ENCODE peak calls at places on chromosomes 5 and 9, in seven cellular contexts. T is activated CD4-positive, alpha-beta T cell treated with anti-CD3 and anti-CD28 coated beads, Interleukin-2, amount 50 U/mL, for 48 hours; Y is cardiac fibroblast; Q is ELR; A is ecto neural progenitor cell; N is IMR-90; D is GM12892. O is an unnamed sample.

GRCh38 chr5:41794478-41794877 is 75.7 kb downstream of the OXCT1 start:
- DNase-seq in T (no peak), Y (peak), Q (peak), A (no peak), N (peak), D (no peak), O (peak)

GRCh38 chr5:124461857-124462423 is 284.5 kb downstream of the ZNF608 start:
- DNase-seq in T (no peak), Y (no peak), Q (no peak), A (no peak), N (no peak), D (no peak), O (no peak)

GRCh38 chr9:130459151-130459550 is 14.4 kb downstream of the ASS1 start:
- DNase-seq in T (no peak), Y (peak), Q (no peak), A (no peak), N (peak), D (no peak), O (no peak)

GRCh38 chr5:160548949-160549665 is 127.5 kb downstream of the PTTG1 start:
- DNase-seq in T (no peak), Y (peak), Q (peak), A (no peak), N (no peak), D (no peak), O (no peak)

GRCh38 chr5:178625679-178626483 is 969 bp downstream of the CLK4 start:
- DNase-seq in T (no peak), Y (peak), Q (no peak), A (no peak), N (no peak), D (no peak), O (no peak)

GRCh38 chr5:147081256-147081872 is 153.5 kb upstream of the STK32A start:
- DNase-seq in T (no peak), Y (no peak), Q (no peak), A (no peak), N (no peak), D (no peak), O (no peak)

GRCh38 chr5:172683696-172684464 is 42.8 kb downstream of the NEURL1B start:
- DNase-seq in T (peak), Y (no peak), Q (no peak), A (peak), N (no peak), D (no peak), O (no peak)

GRCh38 chr5:57684299-57684702 is 201.7 kb upstream of the ACTBL2 start:
- DNase-seq in T (no peak), Y (peak), Q (no peak), A (no peak), N (no peak), D (no peak), O (no peak)

GRCh38 chr5:57772512-57772911 is 289.9 kb upstream of the ACTBL2 start:
- DNase-seq in T (no peak), Y (no peak), Q (no peak), A (no peak), N (no peak), D (no peak), O (no peak)

GRCh38 chr9:109725460-109725859 is 54.5 kb upstream of the PALM2AKAP2 start:
- DNase-seq in T (no peak), Y (no peak), Q (no peak), A (no peak), N (no peak), D (no peak), O (no peak)

GRCh38 chr9:133405508-133406009 is 12.3 kb downstream of the REXO4 start:
- DNase-seq in T (no peak), Y (peak), Q (peak), A (no peak), N (peak), D (no peak), O (no peak)

GRCh38 chr5:96074460-96075254 is 113.0 kb upstream of the ELL2 start:
- DNase-seq in T (no peak), Y (no peak), Q (no peak), A (no peak), N (no peak), D (no peak), O (no peak)

GRCh38 chr5:170132642-170133448 is 27.1 kb downstream of the FOXI1 start:
- DNase-seq in T (no peak), Y (peak), Q (peak), A (no peak), N (peak), D (no peak), O (peak)

GRCh38 chr9:89639367-89639795 is 34.6 kb downstream of the GADD45G start:
- DNase-seq in T (no peak), Y (no peak), Q (no peak), A (no peak), N (no peak), D (no peak), O (no peak)

GRCh38 chr9:127589955-127590370 is 22.1 kb upstream of the STXBP1 start:
- DNase-seq in T (peak), Y (peak), Q (peak), A (peak), N (peak), D (no peak), O (no peak)

GRCh38 chr9:109856785-109857184 is 76.8 kb downstream of the PALM2AKAP2 start:
- DNase-seq in T (no peak), Y (peak), Q (peak), A (peak), N (peak), D (no peak), O (no peak)

GRCh38 chr5:157670662-157671591 is at the start of gene C5orf52:
- DNase-seq in T (peak), Y (peak), Q (peak), A (no peak), N (peak), D (peak), O (no peak)

GRCh38 chr5:2012885-2013284 is 130.2 kb upstream of the IRX4 start:
- DNase-seq in T (no peak), Y (no peak), Q (no peak), A (no peak), N (no peak), D (no peak), O (no peak)

GRCh38 chr5:16894236-16895057 is 41.6 kb downstream of the MYO10 start:
- DNase-seq in T (no peak), Y (peak), Q (peak), A (peak), N (peak), D (no peak), O (peak)

GRCh38 chr9:110432253-110432652 is 94.6 kb upstream of the TXNDC8 start:
- DNase-seq in T (no peak), Y (peak), Q (no peak), A (no peak), N (peak), D (no peak), O (no peak)

GRCh38 chr9:91898451-91899433 is 51.3 kb downstream of the ROR2 start:
- DNase-seq in T (no peak), Y (peak), Q (no peak), A (no peak), N (peak), D (no peak), O (peak)

GRCh38 chr9:36008774-36009300 is 27.9 kb upstream of the RECK start:
- DNase-seq in T (peak), Y (peak), Q (peak), A (peak), N (peak), D (peak), O (peak)

GRCh38 chr9:31597977-31598376 is 786.5 kb upstream of the ACO1 start:
- DNase-seq in T (no peak), Y (peak), Q (no peak), A (no peak), N (no peak), D (no peak), O (peak)